ENCODE peak calls at places on chromosomes 2 and 18, in nine cellular contexts. S, D, W, O, E, L, I, J and G are unnamed samples.

GRCh38 chr18:63444567-63444966 is 22.3 kb upstream of the VPS4B start:
- DNase-seq in D (peak), E (no peak), I (no peak), J (no peak), S (no peak), L (peak), O (peak), W (no peak), G (no peak)

GRCh38 chr18:75210274-75211001 is at the start of gene TSHZ1:
- DNase-seq in W (peak), I (peak), L (peak), D (peak), E (no peak), O (peak), S (peak), J (peak), G (peak)

GRCh38 chr2:25558262-25558661 is 115.1 kb downstream of the DTNB start:
- DNase-seq in E (no peak), W (peak), J (no peak), S (no peak), L (peak), O (peak), I (peak), D (peak), G (no peak)

GRCh38 chr18:47873625-47874024 is 56.8 kb downstream of the SMAD2 start:
- DNase-seq in E (no peak), J (no peak), L (no peak), O (no peak), W (no peak), I (no peak), S (no peak), D (no peak), G (no peak)

GRCh38 chr2:150063432-150063889 is 424.0 kb downstream of the RND3 start:
- DNase-seq in W (no peak), J (no peak), O (peak), L (peak), S (no peak), I (no peak), E (no peak), D (peak), G (no peak)

GRCh38 chr2:173568054-173568453 is 213.4 kb downstream of the CDCA7 start:
- DNase-seq in I (no peak), D (no peak), E (no peak), O (peak), J (no peak), S (peak), L (no peak), W (no peak), G (no peak)

GRCh38 chr2:201420442-201421113 is 30.7 kb downstream of the TRAK2 start:
- DNase-seq in S (no peak), I (no peak), E (no peak), L (peak), O (peak), J (no peak), D (peak), W (no peak), G (no peak)

GRCh38 chr2:239148495-239149200 is 252.2 kb downstream of the HDAC4 start:
- DNase-seq in S (no peak), O (no peak), W (no peak), L (no peak), J (peak), E (no peak), I (peak), D (no peak), G (no peak)

GRCh38 chr2:240643093-240643810 is 18.0 kb downstream of the GPR35 start:
- DNase-seq in S (peak), O (no peak), L (no peak), E (no peak), J (peak), I (peak), W (no peak), D (no peak), G (no peak)